ENCODE peak calls at places on chromosomes 5 and 9, in four cellular contexts. One of them, this sample, is unnamed.

GRCh38 chr5:1503301-1504243 is 20.2 kb downstream of the LPCAT1 start:
- DNase-seq in prostate gland: no peak
- DNase-seq in breast epithelium: no peak
- DNase-seq in sigmoid colon: no peak
- DNase-seq in this sample: peak; percentile 49

GRCh38 chr5:172008689-172009141 is 2.3 kb upstream of the FBXW11 start:
- DNase-seq in breast epithelium: no peak
- DNase-seq in sigmoid colon: no peak
- DNase-seq in prostate gland: no peak
- DNase-seq in this sample: no peak

GRCh38 chr5:135367070-135367469 is 32.0 kb downstream of the MACROH2A1 start:
- DNase-seq in breast epithelium: no peak
- DNase-seq in prostate gland: no peak
- DNase-seq in sigmoid colon: no peak
- DNase-seq in this sample: no peak

GRCh38 chr9:113580954-113581311 is 117.4 kb downstream of the RGS3 start:
- DNase-seq in breast epithelium: no peak
- DNase-seq in prostate gland: no peak
- DNase-seq in sigmoid colon: no peak
- DNase-seq in this sample: no peak

GRCh38 chr5:117494208-117494607 is 919.6 kb upstream of the SEMA6A start:
- DNase-seq in prostate gland: no peak
- DNase-seq in breast epithelium: no peak
- DNase-seq in sigmoid colon: no peak
- DNase-seq in this sample: no peak

GRCh38 chr5:158895573-158895972 is 204.1 kb downstream of the EBF1 start:
- DNase-seq in prostate gland: no peak
- DNase-seq in breast epithelium: no peak
- DNase-seq in sigmoid colon: no peak
- DNase-seq in this sample: no peak

GRCh38 chr9:91039125-91039834 is 237.7 kb downstream of the SYK start:
- DNase-seq in sigmoid colon: no peak
- DNase-seq in prostate gland: no peak
- DNase-seq in breast epithelium: no peak
- DNase-seq in this sample: no peak

GRCh38 chr9:127198587-127198986 is 66.0 kb upstream of the GARNL3 start:
- DNase-seq in breast epithelium: no peak
- DNase-seq in prostate gland: no peak
- DNase-seq in sigmoid colon: no peak
- DNase-seq in this sample: no peak

GRCh38 chr9:31347082-31347617 is 1037.3 kb upstream of the ACO1 start:
- DNase-seq in breast epithelium: no peak
- DNase-seq in sigmoid colon: no peak
- DNase-seq in prostate gland: no peak
- DNase-seq in this sample: no peak

GRCh38 chr9:122777935-122778671 is 10.6 kb upstream of the OR5C1 start:
- DNase-seq in breast epithelium: no peak
- DNase-seq in prostate gland: no peak
- DNase-seq in sigmoid colon: no peak
- DNase-seq in this sample: no peak

GRCh38 chr9:27539479-27540441 is 10.1 kb upstream of the MOB3B start:
- DNase-seq in prostate gland: peak; percentile 44
- DNase-seq in breast epithelium: peak; percentile 39
- DNase-seq in sigmoid colon: peak; percentile 83
- DNase-seq in this sample: peak; percentile 15

GRCh38 chr5:87151547-87151946 is 116.1 kb upstream of the RASA1 start:
- DNase-seq in sigmoid colon: no peak
- DNase-seq in prostate gland: no peak
- DNase-seq in breast epithelium: no peak
- DNase-seq in this sample: no peak

GRCh38 chr5:36300927-36301540 is 668 bp downstream of the RANBP3L start:
- DNase-seq in breast epithelium: no peak
- DNase-seq in sigmoid colon: no peak
- DNase-seq in prostate gland: peak; percentile 19
- DNase-seq in this sample: no peak

GRCh38 chr5:133425183-133425582 is 187.2 kb downstream of the FSTL4 start:
- DNase-seq in prostate gland: no peak
- DNase-seq in sigmoid colon: no peak
- DNase-seq in breast epithelium: no peak
- DNase-seq in this sample: no peak

GRCh38 chr5:33330416-33330815 is 110.3 kb upstream of the TARS1 start:
- DNase-seq in breast epithelium: no peak
- DNase-seq in sigmoid colon: no peak
- DNase-seq in prostate gland: no peak
- DNase-seq in this sample: no peak

GRCh38 chr5:127002390-127002789 is 28.0 kb downstream of the MARCHF3 start:
- DNase-seq in breast epithelium: no peak
- DNase-seq in sigmoid colon: no peak
- DNase-seq in prostate gland: no peak
- DNase-seq in this sample: no peak

GRCh38 chr5:126492939-126493338 is 69.7 kb downstream of the GRAMD2B start:
- DNase-seq in prostate gland: no peak
- DNase-seq in breast epithelium: no peak
- DNase-seq in sigmoid colon: no peak
- DNase-seq in this sample: no peak

GRCh38 chr9:18017136-18017535 is 438.3 kb downstream of the SH3GL2 start:
- DNase-seq in prostate gland: no peak
- DNase-seq in sigmoid colon: no peak
- DNase-seq in breast epithelium: no peak
- DNase-seq in this sample: no peak

GRCh38 chr9:127917603-127918002 is 762 bp upstream of the ST6GALNAC4 start:
- DNase-seq in sigmoid colon: no peak
- DNase-seq in breast epithelium: no peak
- DNase-seq in prostate gland: no peak
- DNase-seq in this sample: peak; percentile 40

GRCh38 chr9:10080012-10080411 is 532.8 kb downstream of the PTPRD start:
- DNase-seq in breast epithelium: no peak
- DNase-seq in sigmoid colon: no peak
- DNase-seq in prostate gland: no peak
- DNase-seq in this sample: no peak

GRCh38 chr9:114616684-114617520 is 5.8 kb downstream of the TMEM268 start:
- DNase-seq in breast epithelium: peak; percentile 60
- DNase-seq in sigmoid colon: peak; percentile 81
- DNase-seq in prostate gland: peak; percentile 51
- DNase-seq in this sample: peak; percentile 83

DNA sequence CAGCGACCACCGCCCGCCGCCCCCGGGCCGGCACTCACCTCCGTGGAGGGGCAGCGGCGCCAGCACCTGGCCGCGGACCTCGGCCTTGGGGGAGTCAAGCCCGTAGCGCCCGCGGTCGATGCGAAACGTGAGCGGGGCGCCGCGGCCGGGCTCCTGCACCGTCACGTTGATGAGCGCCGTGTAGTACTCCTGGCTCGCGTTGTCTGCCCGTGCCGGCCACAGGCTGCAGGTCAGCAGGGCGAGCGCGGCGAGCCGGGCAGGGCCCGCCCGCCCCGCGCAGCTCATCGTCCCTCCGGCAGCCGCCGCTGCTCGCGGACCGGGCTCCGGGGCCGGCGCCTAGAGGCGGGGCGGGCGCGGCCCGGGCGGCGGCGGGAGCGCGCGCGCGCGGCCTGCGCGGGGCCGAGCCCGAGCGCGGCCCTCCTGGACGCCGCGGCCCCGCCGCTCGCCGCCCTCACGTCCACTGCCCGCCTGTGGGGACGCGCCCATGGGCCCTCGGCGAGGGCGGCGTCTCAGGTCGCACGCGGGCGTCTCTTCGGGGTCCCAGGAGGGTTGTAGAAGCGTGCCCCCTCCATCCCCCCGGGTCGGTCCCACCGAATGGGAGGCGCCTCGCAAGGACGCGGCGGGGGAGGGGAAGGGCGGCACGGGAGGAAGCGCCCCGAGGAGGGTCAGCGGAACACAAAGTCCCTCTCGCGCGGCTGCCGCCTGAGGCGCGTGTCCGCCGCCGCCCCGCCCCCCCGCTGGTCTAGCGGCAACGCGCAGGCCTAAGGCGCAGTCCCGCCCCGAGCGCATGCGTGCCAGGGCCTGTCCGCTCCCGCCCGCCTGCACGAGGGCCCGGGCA is at the start of gene RNF130:
- DNase-seq in sigmoid colon: peak; percentile 97
- DNase-seq in breast epithelium: peak; percentile 80
- DNase-seq in prostate gland: peak; percentile 90
- DNase-seq in this sample: peak; percentile 95
- TF ChIP-seq POLR2A in sigmoid colon: peak; percentile 33
- TF ChIP-seq POLR2A in breast epithelium: no peak
- TF ChIP-seq POLR2A in prostate gland: peak; percentile 50
- TF ChIP-seq POLR2A in this sample: peak; percentile 83

GRCh38 chr9:124297553-124297905 is 39.8 kb downstream of the NEK6 start:
- DNase-seq in prostate gland: peak; percentile 86
- DNase-seq in breast epithelium: peak; percentile 91
- DNase-seq in sigmoid colon: peak; percentile 90
- DNase-seq in this sample: peak; percentile 36
- TF ChIP-seq POLR2AphosphoS5 in prostate gland: peak; percentile 78
- TF ChIP-seq POLR2AphosphoS5 in breast epithelium: peak; percentile 68
- TF ChIP-seq POLR2AphosphoS5 in sigmoid colon: peak; percentile 73
- TF ChIP-seq POLR2AphosphoS5 in this sample: peak; percentile 39

GRCh38 chr9:134377143-134377484 is 50.9 kb downstream of the RXRA start:
- DNase-seq in sigmoid colon: no peak
- DNase-seq in prostate gland: no peak
- DNase-seq in breast epithelium: no peak
- DNase-seq in this sample: no peak

GRCh38 chr9:134376386-134377142 is 50.3 kb downstream of the RXRA start:
- DNase-seq in breast epithelium: no peak
- DNase-seq in sigmoid colon: no peak
- DNase-seq in prostate gland: no peak
- DNase-seq in this sample: no peak

GRCh38 chr9:134379774-134380431 is 53.6 kb downstream of the RXRA start:
- DNase-seq in breast epithelium: no peak
- DNase-seq in prostate gland: peak; percentile 68
- DNase-seq in sigmoid colon: no peak
- DNase-seq in this sample: no peak

GRCh38 chr9:134378901-134379338 is 52.7 kb downstream of the RXRA start:
- DNase-seq in prostate gland: peak; percentile 94
- DNase-seq in breast epithelium: peak; percentile 61
- DNase-seq in sigmoid colon: peak; percentile 83
- DNase-seq in this sample: peak; percentile 67

DNA sequence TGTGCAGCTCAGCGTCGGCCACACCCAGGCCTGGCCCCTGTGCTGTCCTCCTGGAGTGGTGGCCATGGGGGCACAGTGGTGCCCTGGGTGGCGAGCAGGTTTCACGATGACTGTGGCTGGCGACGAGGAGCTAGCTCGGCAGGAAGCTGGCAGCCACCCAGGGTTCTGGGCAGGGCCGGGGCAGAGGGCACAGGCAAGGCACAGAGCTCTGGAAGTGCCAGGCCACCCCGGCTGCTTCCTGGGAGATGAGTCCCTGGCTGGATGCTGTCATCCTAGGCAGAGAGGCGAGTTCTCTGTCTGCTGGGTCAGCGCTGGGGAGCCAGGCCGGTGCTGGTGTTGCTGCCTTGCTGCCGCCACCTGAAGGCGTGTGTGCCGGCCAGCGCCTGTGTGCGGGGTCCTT is 51.7 kb downstream of the RXRA start:
- DNase-seq in breast epithelium: peak; percentile 61
- DNase-seq in sigmoid colon: peak; percentile 88
- DNase-seq in prostate gland: peak; percentile 55
- DNase-seq in this sample: peak; percentile 94
- H3K4me1 ChIP-seq in breast epithelium: peaks cover 59% of the 10 kb centered on the region
- H3K4me1 ChIP-seq in sigmoid colon: peaks cover 99% of the 10 kb centered on the region
- H3K4me1 ChIP-seq in prostate gland: peaks cover 77% of the 10 kb centered on the region
- H3K4me1 ChIP-seq in this sample: peaks cover 97% of the 10 kb centered on the region

DNA sequence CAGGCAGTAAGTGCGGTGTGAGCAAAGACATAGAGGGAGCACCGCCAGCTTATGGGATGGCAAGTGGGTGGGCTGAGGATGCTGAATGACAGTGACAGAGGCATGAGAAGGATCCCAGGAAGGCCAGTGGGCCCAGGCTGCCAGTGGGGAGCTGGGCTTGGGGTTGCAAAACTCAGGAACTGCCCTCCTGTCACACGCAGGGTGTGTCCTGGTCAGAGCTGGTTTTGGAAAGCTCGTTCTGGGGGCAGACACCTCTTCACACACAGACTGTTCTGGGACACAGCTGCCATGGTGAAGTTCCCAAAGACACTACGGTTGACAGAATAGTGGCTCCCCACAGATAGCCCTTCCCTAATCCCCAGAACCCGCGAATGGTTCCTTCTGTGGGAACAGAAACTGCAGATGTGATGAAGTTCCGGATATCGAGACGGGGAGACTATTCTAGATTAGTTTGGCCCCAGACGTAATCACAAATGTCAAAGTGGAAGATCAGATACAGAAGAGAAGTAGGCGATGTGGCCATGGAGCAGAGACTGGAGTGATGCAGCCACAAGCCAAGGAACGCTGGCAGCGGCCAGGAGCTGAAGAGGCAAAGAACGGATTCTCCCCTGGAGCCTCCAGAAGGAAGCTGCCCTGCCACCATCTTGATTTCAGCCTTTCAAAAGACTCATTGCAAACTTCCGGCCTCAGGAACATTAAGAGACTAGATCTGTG is 159.0 kb downstream of the COL23A1 start:
- DNase-seq in sigmoid colon: no peak
- DNase-seq in breast epithelium: peak; percentile 14
- DNase-seq in prostate gland: no peak
- DNase-seq in this sample: no peak
- TF ChIP-seq POLR2A in sigmoid colon: no peak
- TF ChIP-seq POLR2A in breast epithelium: no peak
- TF ChIP-seq POLR2A in prostate gland: no peak
- TF ChIP-seq POLR2A in this sample: no peak

GRCh38 chr9:121750259-121750714 is 98.9 kb downstream of the DAB2IP start:
- DNase-seq in sigmoid colon: no peak
- DNase-seq in breast epithelium: no peak
- DNase-seq in prostate gland: no peak
- DNase-seq in this sample: no peak

GRCh38 chr9:121749614-121750013 is 98.2 kb downstream of the DAB2IP start:
- DNase-seq in sigmoid colon: no peak
- DNase-seq in prostate gland: no peak
- DNase-seq in breast epithelium: no peak
- DNase-seq in this sample: no peak

GRCh38 chr9:121752929-121753328 is 101.5 kb downstream of the DAB2IP start:
- DNase-seq in sigmoid colon: no peak
- DNase-seq in prostate gland: no peak
- DNase-seq in breast epithelium: no peak
- DNase-seq in this sample: no peak

GRCh38 chr9:121751686-121752445 is 100.4 kb downstream of the DAB2IP start:
- DNase-seq in prostate gland: no peak
- DNase-seq in sigmoid colon: no peak
- DNase-seq in breast epithelium: peak; percentile 66
- DNase-seq in this sample: no peak

GRCh38 chr9:121750715-121751623 is 99.5 kb downstream of the DAB2IP start:
- DNase-seq in prostate gland: peak; percentile 52
- DNase-seq in sigmoid colon: no peak
- DNase-seq in breast epithelium: peak; percentile 76
- DNase-seq in this sample: no peak
- TF ChIP-seq POLR2AphosphoS5 in prostate gland: no peak
- TF ChIP-seq POLR2AphosphoS5 in sigmoid colon: no peak
- TF ChIP-seq POLR2AphosphoS5 in breast epithelium: no peak
- TF ChIP-seq POLR2AphosphoS5 in this sample: no peak